ENCODE peak calls at places on chromosomes 13 and 19, in five cellular contexts. M, I, T, H and K are unnamed samples.

GRCh38 chr19:49188626-49189200 is 31.1 kb downstream of the TRPM4 start:
- DNase-seq in T (no peak), H (peak; percentile 11), I (no peak), M (no peak), K (no peak)

GRCh38 chr13:87129602-87130300 is 541.4 kb upstream of the SLITRK5 start:
- DNase-seq in I (no peak), T (no peak), H (no peak), M (no peak), K (no peak)

GRCh38 chr19:53076984-53077383 is 26.2 kb downstream of the ZNF160 start:
- DNase-seq in I (no peak), T (peak; percentile 63), H (no peak), M (no peak), K (no peak)

GRCh38 chr13:78650725-78651083 is 8.3 kb downstream of the OBI1 start:
- DNase-seq in I (no peak), M (no peak), H (no peak), T (no peak), K (no peak)

GRCh38 chr19:7494416-7495098 is 5.7 kb upstream of the PEX11G start:
- DNase-seq in T (peak; percentile 48), H (no peak), I (no peak), M (peak; percentile 7), K (no peak)

GRCh38 chr13:105971312-105971711 is 564.1 kb downstream of the EFNB2 start:
- DNase-seq in M (no peak), T (no peak), I (no peak), H (no peak), K (no peak)

GRCh38 chr13:46982856-46983582 is 86.2 kb upstream of the HTR2A start:
- DNase-seq in I (peak; percentile 96), M (peak; percentile 69), H (peak; percentile 53), T (no peak), K (peak; percentile 72)

GRCh38 chr19:1856698-1857603 is 6.4 kb downstream of the KLF16 start:
- DNase-seq in M (peak; percentile 82), I (no peak), H (peak; percentile 84), T (peak; percentile 82), K (peak; percentile 90)

GRCh38 chr13:41813426-41813825 is 147.5 kb downstream of the VWA8 start:
- DNase-seq in H (no peak), I (no peak), M (no peak), T (no peak), K (no peak)

GRCh38 chr19:56170261-56170660 is 5.5 kb upstream of the GALP start:
- DNase-seq in M (no peak), H (no peak), T (no peak), I (no peak), K (no peak)

GRCh38 chr13:95492044-95492801 is 60.3 kb upstream of the CLDN10 start:
- DNase-seq in H (no peak), I (no peak), M (no peak), T (no peak), K (no peak)

GRCh38 chr13:36858285-36858684 is 39.3 kb downstream of the RFXAP start:
- DNase-seq in H (peak; percentile 37), T (no peak), I (no peak), M (peak; percentile 39), K (peak; percentile 33)

GRCh38 chr19:32232449-32232848 is 113.0 kb upstream of the ZNF507 start:
- DNase-seq in T (no peak), M (no peak), H (no peak), I (no peak), K (no peak)

GRCh38 chr13:26688286-26688685 is 72.3 kb downstream of the GPR12 start:
- DNase-seq in I (no peak), M (no peak), H (no peak), T (no peak), K (no peak)

GRCh38 chr13:88764103-88764502 is 1092.9 kb downstream of the SLITRK5 start:
- DNase-seq in H (no peak), I (no peak), T (no peak), M (no peak), K (no peak)

GRCh38 chr19:40214936-40215335 is 3.2 kb downstream of the TTC9B start:
- DNase-seq in H (no peak), I (no peak), M (no peak), T (no peak), K (no peak)

GRCh38 chr13:99895999-99896695 is 75.4 kb downstream of the ZIC5 start:
- DNase-seq in M (no peak), I (no peak), H (no peak), T (no peak), K (peak; percentile 33)

GRCh38 chr19:10104665-10105221 is 1.4 kb upstream of the PPAN start:
- DNase-seq in M (peak; percentile 77), I (peak; percentile 100), H (peak; percentile 81), T (no peak), K (peak; percentile 80)

GRCh38 chr13:29487466-29488454 is 107.7 kb downstream of the SLC7A1 start:
- DNase-seq in H (no peak), M (no peak), I (no peak), T (no peak), K (no peak)

GRCh38 chr13:39656325-39656677 is 839 bp downstream of the COG6 start:
- DNase-seq in H (no peak), I (no peak), T (no peak), M (no peak), K (peak; percentile 3)

GRCh38 chr13:51193387-51193786 is 28.8 kb upstream of the FAM124A start:
- DNase-seq in T (no peak), I (no peak), M (no peak), H (no peak), K (no peak)

GRCh38 chr19:10364644-10365043 is 15.7 kb downstream of the TYK2 start:
- DNase-seq in I (no peak), M (no peak), T (no peak), H (no peak), K (no peak)

GRCh38 chr19:33256266-33256665 is 30.6 kb upstream of the SLC7A10 start:
- DNase-seq in T (no peak), M (no peak), I (no peak), H (no peak), K (no peak)

GRCh38 chr13:70784590-70784989 is 676.3 kb upstream of the KLHL1 start:
- DNase-seq in H (no peak), I (no peak), T (no peak), M (no peak), K (no peak)

GRCh38 chr13:28056426-28056825 is 44.0 kb downstream of the FLT3 start:
- DNase-seq in H (no peak), I (no peak), T (no peak), M (no peak), K (no peak)

GRCh38 chr13:28056970-28057712 is 43.2 kb downstream of the FLT3 start:
- DNase-seq in M (peak; percentile 45), T (no peak), H (peak; percentile 38), I (no peak), K (peak; percentile 33)

GRCh38 chr13:28055362-28055761 is 45.0 kb downstream of the FLT3 start:
- DNase-seq in T (no peak), H (no peak), M (no peak), I (no peak), K (no peak)

DNA sequence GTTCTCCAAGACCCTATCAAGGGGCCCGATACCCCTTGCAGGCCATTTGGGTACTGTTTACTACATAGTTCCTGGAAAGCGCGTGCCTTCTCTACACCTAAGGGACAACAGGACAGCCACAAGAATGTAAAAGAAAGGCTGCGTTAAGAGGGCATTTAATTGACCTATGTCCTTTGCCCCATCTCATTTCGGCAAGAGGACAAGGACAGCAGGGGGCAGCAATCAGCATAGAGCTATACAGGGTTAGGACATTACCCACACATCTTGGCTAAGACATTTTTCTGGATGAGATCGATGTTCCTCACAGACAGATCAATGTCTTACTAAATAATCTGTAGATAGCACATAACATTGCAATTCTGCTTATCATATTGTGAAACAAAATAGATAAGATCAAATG is 41.2 kb downstream of the FLT3 start:
- DNase-seq in M (peak; percentile 35), T (no peak), H (no peak), I (no peak), K (peak; percentile 34)
- TF ChIP-seq CTCF in M (peak; percentile 34), T (peak; percentile 51), H (no peak), I (peak; percentile 34), K (peak; percentile 28)

GRCh38 chr19:16025108-16026101 is 50.9 kb upstream of the TPM4 start:
- DNase-seq in H (peak; percentile 55), I (no peak), M (no peak), T (no peak), K (no peak)
- TF ChIP-seq CTCF in H (no peak), I (peak; percentile 24), M (no peak), T (peak; percentile 39), K (no peak)

GRCh38 chr19:29967623-29968022 is 25.6 kb downstream of the URI1 start:
- DNase-seq in I (no peak), M (no peak), T (no peak), H (no peak), K (no peak)

GRCh38 chr19:29964171-29964570 is 22.1 kb downstream of the URI1 start:
- DNase-seq in T (no peak), M (no peak), I (no peak), H (no peak), K (no peak)

GRCh38 chr19:29965529-29965928 is 23.5 kb downstream of the URI1 start:
- DNase-seq in I (no peak), H (no peak), T (no peak), M (no peak), K (no peak)

GRCh38 chr19:29963576-29963975 is 21.5 kb downstream of the URI1 start:
- DNase-seq in T (no peak), I (no peak), H (no peak), M (no peak), K (no peak)

DNA sequence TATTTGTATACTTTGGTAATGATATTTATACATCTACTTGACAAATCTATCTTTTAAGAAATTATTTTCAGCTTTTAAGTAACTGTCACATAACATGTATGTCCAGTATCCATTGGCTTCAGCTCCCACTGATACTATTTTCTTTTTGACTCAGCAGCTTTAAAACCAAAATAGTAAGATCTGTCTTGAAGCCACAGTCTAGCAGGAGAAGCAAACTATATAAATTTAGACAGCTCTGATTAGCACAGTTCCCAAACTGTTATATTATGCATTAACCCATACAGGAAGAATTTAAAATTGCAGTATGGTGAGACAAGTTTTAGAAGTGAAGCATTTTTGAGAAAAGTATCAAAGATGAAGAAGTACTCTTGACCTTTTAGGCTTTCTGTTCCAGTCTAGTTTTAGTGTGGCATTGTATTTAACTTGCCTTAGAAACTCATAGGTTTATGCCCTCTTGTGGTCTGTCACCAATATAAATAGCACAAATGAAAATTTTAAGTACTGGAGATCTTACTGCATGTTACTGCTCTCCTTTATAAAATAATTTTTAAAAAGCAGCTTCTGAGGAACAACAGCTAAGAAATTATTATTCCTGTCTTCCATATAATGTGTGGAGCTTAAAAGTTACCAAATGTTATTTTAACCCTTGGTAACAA is 24.7 kb downstream of the URI1 start:
- DNase-seq in M (no peak), I (no peak), H (no peak), T (no peak), K (no peak)
- TF ChIP-seq CTCF in M (no peak), I (no peak), H (no peak), T (no peak), K (no peak)

GRCh38 chr19:4606181-4606580 is 33.1 kb upstream of the TNFAIP8L1 start:
- DNase-seq in I (no peak), T (no peak), H (no peak), M (no peak), K (no peak)
- TF ChIP-seq CTCF in I (no peak), T (no peak), H (no peak), M (no peak), K (no peak)